ENCODE peak calls at places on chromosomes 13 and 19, in four cellular contexts. One of them, this sample, is unnamed.

GRCh38 chr13:110880627-110881026 is 34.2 kb downstream of the ANKRD10 start:
- DNase-seq in HepG2: no peak
- DNase-seq in H1: no peak
- DNase-seq in K562: no peak
- DNase-seq in this sample: no peak

GRCh38 chr19:1232652-1233360 is 5.0 kb downstream of the CBARP start:
- DNase-seq in HepG2: no peak
- DNase-seq in H1: no peak
- DNase-seq in K562: no peak
- DNase-seq in this sample: no peak

GRCh38 chr13:73107970-73108369 is 49.2 kb downstream of the KLF5 start:
- DNase-seq in HepG2: no peak
- DNase-seq in H1: no peak
- DNase-seq in K562: no peak
- DNase-seq in this sample: no peak

GRCh38 chr13:36981156-36981743 is 17.9 kb downstream of the ALG5 start:
- DNase-seq in HepG2: peak; percentile 45
- DNase-seq in H1: no peak
- DNase-seq in K562: peak; percentile 16
- DNase-seq in this sample: no peak

GRCh38 chr19:638901-639250 is 803 bp upstream of the FGF22 start:
- DNase-seq in HepG2: no peak
- DNase-seq in H1: no peak
- DNase-seq in K562: no peak
- DNase-seq in this sample: no peak

GRCh38 chr13:37636701-37637100 is 38.1 kb upstream of the POSTN start:
- DNase-seq in HepG2: no peak
- DNase-seq in H1: no peak
- DNase-seq in K562: peak; percentile 9
- DNase-seq in this sample: no peak

GRCh38 chr19:29665826-29666633 is 769 bp downstream of the PLEKHF1 start:
- DNase-seq in HepG2: no peak
- DNase-seq in H1: peak; percentile 71
- DNase-seq in K562: peak; percentile 33
- DNase-seq in this sample: no peak

GRCh38 chr13:45838171-45838745 is 13.3 kb downstream of the SIAH3 start:
- DNase-seq in HepG2: no peak
- DNase-seq in H1: no peak
- DNase-seq in K562: no peak
- DNase-seq in this sample: no peak

GRCh38 chr19:33524024-33524664 is 2.6 kb upstream of the PEPD start:
- DNase-seq in HepG2: no peak
- DNase-seq in H1: peak; percentile 46
- DNase-seq in K562: no peak
- DNase-seq in this sample: no peak

GRCh38 chr13:25733061-25733491 is 318.7 kb downstream of the SHISA2 start:
- DNase-seq in HepG2: no peak
- DNase-seq in H1: no peak
- DNase-seq in K562: no peak
- DNase-seq in this sample: no peak

GRCh38 chr19:11295180-11295579 is 780 bp upstream of the TSPAN16 start:
- DNase-seq in HepG2: no peak
- DNase-seq in H1: no peak
- DNase-seq in K562: no peak
- DNase-seq in this sample: no peak

GRCh38 chr13:113243847-113244246 is 34.4 kb downstream of the CUL4A start:
- DNase-seq in HepG2: no peak
- DNase-seq in H1: no peak
- DNase-seq in K562: no peak
- DNase-seq in this sample: no peak

GRCh38 chr13:65378943-65379519 is 1851.1 kb downstream of the PCDH9 start:
- DNase-seq in HepG2: no peak
- DNase-seq in H1: no peak
- DNase-seq in K562: no peak
- DNase-seq in this sample: no peak

GRCh38 chr13:70964124-70964523 is 855.9 kb upstream of the KLHL1 start:
- DNase-seq in HepG2: peak; percentile 38
- DNase-seq in H1: no peak
- DNase-seq in K562: no peak
- DNase-seq in this sample: no peak

GRCh38 chr13:78241278-78241919 is 322.8 kb upstream of the EDNRB start:
- DNase-seq in HepG2: peak; percentile 27
- DNase-seq in H1: peak; percentile 72
- DNase-seq in K562: peak; percentile 13
- DNase-seq in this sample: no peak

GRCh38 chr19:57560049-57560491 is 407 bp upstream of the ZNF550 start:
- DNase-seq in HepG2: no peak
- DNase-seq in H1: no peak
- DNase-seq in K562: no peak
- DNase-seq in this sample: no peak

GRCh38 chr13:65540064-65540635 is 1690.0 kb downstream of the PCDH9 start:
- DNase-seq in HepG2: no peak
- DNase-seq in H1: no peak
- DNase-seq in K562: no peak
- DNase-seq in this sample: no peak

GRCh38 chr19:48553676-48554384 is 1.9 kb downstream of the SULT2B1 start:
- DNase-seq in HepG2: peak; percentile 69
- DNase-seq in H1: no peak
- DNase-seq in K562: peak; percentile 83
- DNase-seq in this sample: no peak

GRCh38 chr13:70484931-70485330 is 376.7 kb upstream of the KLHL1 start:
- DNase-seq in HepG2: no peak
- DNase-seq in H1: no peak
- DNase-seq in K562: no peak
- DNase-seq in this sample: no peak

GRCh38 chr13:75738841-75739240 is 102.7 kb downstream of the LMO7 start:
- DNase-seq in HepG2: no peak
- DNase-seq in H1: no peak
- DNase-seq in K562: no peak
- DNase-seq in this sample: no peak

GRCh38 chr13:30138511-30138910 is 168.8 kb downstream of the KATNAL1 start:
- DNase-seq in HepG2: no peak
- DNase-seq in H1: no peak
- DNase-seq in K562: no peak
- DNase-seq in this sample: no peak

GRCh38 chr13:112928958-112929777 is 39.8 kb upstream of the MCF2L start:
- DNase-seq in HepG2: peak; percentile 78
- DNase-seq in H1: no peak
- DNase-seq in K562: no peak
- DNase-seq in this sample: no peak

GRCh38 chr13:39779337-39780270 is 124.1 kb downstream of the COG6 start:
- DNase-seq in HepG2: no peak
- DNase-seq in H1: no peak
- DNase-seq in K562: no peak
- DNase-seq in this sample: no peak

GRCh38 chr13:109160357-109160756 is 530.9 kb downstream of the MYO16 start:
- DNase-seq in HepG2: no peak
- DNase-seq in H1: no peak
- DNase-seq in K562: no peak
- DNase-seq in this sample: no peak

GRCh38 chr19:1847684-1848398 is 442 bp downstream of the REXO1 start:
- DNase-seq in HepG2: peak; percentile 75
- DNase-seq in H1: peak; percentile 65
- DNase-seq in K562: peak; percentile 74
- DNase-seq in this sample: no peak

GRCh38 chr19:6069268-6069771 is 41.0 kb downstream of the RFX2 start:
- DNase-seq in HepG2: no peak
- DNase-seq in H1: no peak
- DNase-seq in K562: no peak
- DNase-seq in this sample: no peak

GRCh38 chr19:49651871-49652722 is 10.1 kb downstream of the SCAF1 start:
- DNase-seq in HepG2: no peak
- DNase-seq in H1: no peak
- DNase-seq in K562: no peak
- DNase-seq in this sample: no peak

GRCh38 chr19:8460516-8461298 is 15.9 kb downstream of the HNRNPM start:
- DNase-seq in HepG2: no peak
- DNase-seq in H1: no peak
- DNase-seq in K562: no peak
- DNase-seq in this sample: no peak

GRCh38 chr13:80830431-80830830 is 489.5 kb upstream of the SPRY2 start:
- DNase-seq in HepG2: no peak
- DNase-seq in H1: no peak
- DNase-seq in K562: no peak
- DNase-seq in this sample: no peak

GRCh38 chr19:18777725-18778389 is 13.2 kb downstream of the COMP start:
- DNase-seq in HepG2: no peak
- DNase-seq in H1: no peak
- DNase-seq in K562: no peak
- DNase-seq in this sample: no peak

GRCh38 chr19:39157275-39157996 is 31.9 kb downstream of the PAK4 start:
- DNase-seq in HepG2: peak; percentile 27
- DNase-seq in H1: no peak
- DNase-seq in K562: no peak
- DNase-seq in this sample: no peak
- TF ChIP-seq CBX5 in HepG2: no peak
- TF ChIP-seq CBX5 in H1: no peak
- TF ChIP-seq CBX5 in K562: no peak
- TF ChIP-seq CBX5 in this sample: no peak

DNA sequence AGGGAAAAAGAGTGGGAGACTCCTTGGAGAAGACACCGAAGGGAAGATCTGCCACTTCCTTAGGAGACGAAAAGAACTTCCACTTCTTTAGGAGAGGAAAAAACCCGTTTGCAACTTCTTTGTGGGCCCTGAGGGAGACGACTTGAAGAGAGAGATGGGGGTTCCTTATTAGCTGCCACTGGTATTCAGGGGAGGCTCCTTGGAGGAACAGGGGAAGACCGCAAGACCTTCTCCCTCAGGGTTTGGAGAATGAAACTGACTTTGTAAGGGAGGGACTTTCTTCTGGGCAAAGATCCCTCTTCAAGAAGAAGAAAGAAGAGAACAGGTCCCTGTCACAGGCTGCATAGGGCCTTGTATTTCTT is 405 bp downstream of the BCKDHA start:
- DNase-seq in HepG2: no peak
- DNase-seq in H1: no peak
- DNase-seq in K562: no peak
- DNase-seq in this sample: no peak
- TF ChIP-seq CBX5 in HepG2: no peak
- TF ChIP-seq CBX5 in H1: no peak
- TF ChIP-seq CBX5 in K562: no peak
- TF ChIP-seq CBX5 in this sample: no peak

GRCh38 chr19:13621413-13621812 is 115.1 kb upstream of the CACNA1A start:
- DNase-seq in HepG2: no peak
- DNase-seq in H1: no peak
- DNase-seq in K562: peak; percentile 54
- DNase-seq in this sample: no peak
- TF ChIP-seq CBX5 in HepG2: no peak
- TF ChIP-seq CBX5 in H1: no peak
- TF ChIP-seq CBX5 in K562: no peak
- TF ChIP-seq CBX5 in this sample: no peak

GRCh38 chr13:20714161-20714560 is 10.7 kb downstream of the IL17D start:
- DNase-seq in HepG2: no peak
- DNase-seq in H1: no peak
- DNase-seq in K562: no peak
- DNase-seq in this sample: no peak

GRCh38 chr13:20713751-20714150 is 10.3 kb downstream of the IL17D start:
- DNase-seq in HepG2: no peak
- DNase-seq in H1: no peak
- DNase-seq in K562: no peak
- DNase-seq in this sample: no peak

GRCh38 chr13:20714563-20715339 is 11.3 kb downstream of the IL17D start:
- DNase-seq in HepG2: no peak
- DNase-seq in H1: no peak
- DNase-seq in K562: no peak
- DNase-seq in this sample: no peak

GRCh38 chr13:20711301-20712044 is 8.0 kb downstream of the IL17D start:
- DNase-seq in HepG2: no peak
- DNase-seq in H1: peak; percentile 74
- DNase-seq in K562: peak; percentile 30
- DNase-seq in this sample: no peak

GRCh38 chr13:20713014-20713376 is 9.5 kb downstream of the IL17D start:
- DNase-seq in HepG2: no peak
- DNase-seq in H1: no peak
- DNase-seq in K562: no peak
- DNase-seq in this sample: no peak
- TF ChIP-seq CBX5 in HepG2: no peak
- TF ChIP-seq CBX5 in H1: no peak
- TF ChIP-seq CBX5 in K562: no peak
- TF ChIP-seq CBX5 in this sample: no peak

This sample was measured in GM12878.